ENCODE peak calls at places on chromosomes 3 and 15, in ten cellular contexts. M is sigmoid colon, Y is esophagus muscularis mucosa, R is AG10803, V is right atrium auricular region, F is GM20000, O is GM12878, E is NB4, H is tibial artery, T is heart left ventricle. L is an unnamed sample.

GRCh38 chr3:141291610-141292345 is 60.2 kb downstream of the PXYLP1 start:
- DNase-seq in M (no peak), Y (no peak), R (no peak), V (peak), F (no peak), O (no peak), E (no peak), H (no peak), T (no peak), L (no peak)

GRCh38 chr3:44845528-44846520 is 15.9 kb upstream of the TMEM42 start:
- DNase-seq in M (no peak), Y (peak), R (peak), V (no peak), F (no peak), O (no peak), E (no peak), H (no peak), T (peak), L (no peak)

GRCh38 chr3:158091526-158091925 is 14.7 kb downstream of the SHOX2 start:
- DNase-seq in M (no peak), Y (no peak), R (peak), V (no peak), F (no peak), O (no peak), E (no peak), H (no peak), T (no peak), L (no peak)

GRCh38 chr3:22157848-22158247 is 406.8 kb upstream of the ZNF385D start:
- DNase-seq in M (no peak), Y (no peak), R (no peak), V (no peak), F (no peak), O (no peak), E (no peak), H (no peak), T (no peak), L (no peak)

GRCh38 chr3:110810356-110810755 is 261.3 kb upstream of the NECTIN3 start:
- DNase-seq in M (no peak), Y (no peak), R (peak), V (no peak), F (no peak), O (no peak), E (no peak), H (no peak), T (no peak), L (peak)

GRCh38 chr15:35305906-35306305 is 220.8 kb upstream of the NANOGP8 start:
- DNase-seq in M (no peak), Y (no peak), R (peak), V (no peak), F (no peak), O (no peak), E (no peak), H (no peak), T (no peak), L (peak)

GRCh38 chr3:48294611-48295263 is 38.7 kb downstream of the SPINK8 start:
- DNase-seq in M (no peak), Y (no peak), R (no peak), V (no peak), F (no peak), O (no peak), E (no peak), H (no peak), T (no peak), L (no peak)

GRCh38 chr15:77859491-77860060 is 217.9 kb downstream of the TBC1D2B start:
- DNase-seq in M (peak), Y (no peak), R (no peak), V (no peak), F (no peak), O (no peak), E (no peak), H (peak), T (no peak), L (no peak)

GRCh38 chr15:48897144-48897814 is 19.3 kb downstream of the EID1 start:
- DNase-seq in M (no peak), Y (no peak), R (peak), V (no peak), F (no peak), O (no peak), E (no peak), H (no peak), T (no peak), L (peak)

GRCh38 chr3:168431436-168431835 is 335.7 kb upstream of the GOLIM4 start:
- DNase-seq in M (no peak), Y (no peak), R (peak), V (no peak), F (no peak), O (no peak), E (no peak), H (no peak), T (no peak), L (no peak)

GRCh38 chr3:132255041-132255745 is 62.0 kb upstream of the ACP3 start:
- DNase-seq in M (no peak), Y (no peak), R (peak), V (no peak), F (no peak), O (no peak), E (no peak), H (no peak), T (no peak), L (peak)

GRCh38 chr3:130340766-130341165 is 4.7 kb upstream of the COL6A5 start:
- DNase-seq in M (no peak), Y (no peak), R (no peak), V (no peak), F (no peak), O (no peak), E (no peak), H (no peak), T (no peak), L (peak)

GRCh38 chr3:64939309-64939708 is 251.5 kb upstream of the ADAMTS9 start:
- DNase-seq in M (no peak), Y (no peak), R (no peak), V (no peak), F (no peak), O (no peak), E (no peak), H (no peak), T (no peak), L (no peak)

GRCh38 chr15:67358812-67359211 is 104.2 kb downstream of the IQCH start:
- DNase-seq in M (no peak), Y (no peak), R (no peak), V (no peak), F (no peak), O (no peak), E (no peak), H (no peak), T (no peak), L (no peak)

GRCh38 chr3:158763421-158763820 is 31.2 kb upstream of the RARRES1 start:
- DNase-seq in M (no peak), Y (peak), R (no peak), V (no peak), F (no peak), O (no peak), E (no peak), H (no peak), T (no peak), L (no peak)

GRCh38 chr3:11273945-11274344 is 1.7 kb downstream of the ATG7 start:
- DNase-seq in M (no peak), Y (no peak), R (no peak), V (no peak), F (no peak), O (no peak), E (peak), H (no peak), T (peak), L (peak)

GRCh38 chr15:96353931-96354730 is 23.6 kb downstream of the NR2F2 start:
- DNase-seq in M (no peak), Y (no peak), R (no peak), V (no peak), F (no peak), O (no peak), E (peak), H (peak), T (peak), L (peak)

GRCh38 chr3:71784914-71785593 is at the start of gene PROK2:
- DNase-seq in M (no peak), Y (peak), R (no peak), V (no peak), F (peak), O (no peak), E (peak), H (no peak), T (no peak), L (no peak)

GRCh38 chr3:126997455-126998038 is 14.6 kb downstream of the PLXNA1 start:
- DNase-seq in M (no peak), Y (no peak), R (no peak), V (no peak), F (no peak), O (no peak), E (no peak), H (no peak), T (peak), L (no peak)

GRCh38 chr3:126995254-126995770 is 12.4 kb downstream of the PLXNA1 start:
- DNase-seq in M (no peak), Y (no peak), R (no peak), V (no peak), F (no peak), O (no peak), E (no peak), H (no peak), T (no peak), L (no peak)

GRCh38 chr3:126996905-126997304 is 14.0 kb downstream of the PLXNA1 start:
- DNase-seq in M (no peak), Y (no peak), R (peak), V (no peak), F (no peak), O (no peak), E (no peak), H (peak), T (no peak), L (peak)

GRCh38 chr3:126994661-126995161 is 11.8 kb downstream of the PLXNA1 start:
- DNase-seq in M (no peak), Y (no peak), R (no peak), V (no peak), F (no peak), O (no peak), E (no peak), H (no peak), T (peak), L (no peak)

GRCh38 chr3:126995926-126996512 is 13.1 kb downstream of the PLXNA1 start:
- DNase-seq in M (no peak), Y (no peak), R (no peak), V (no peak), F (no peak), O (no peak), E (no peak), H (no peak), T (no peak), L (no peak)
- TF ChIP-seq CTCF in M (no peak), Y (no peak), R (no peak), V (no peak), F (peak), O (no peak), E (no peak), H (no peak), T (no peak), L (no peak)

GRCh38 chr3:128066111-128066510 is 13.9 kb downstream of the SEC61A1 start:
- DNase-seq in M (no peak), Y (no peak), R (peak), V (no peak), F (no peak), O (no peak), E (no peak), H (no peak), T (no peak), L (no peak)

GRCh38 chr3:128069271-128069670 is 17.0 kb downstream of the SEC61A1 start:
- DNase-seq in M (no peak), Y (peak), R (no peak), V (no peak), F (no peak), O (no peak), E (no peak), H (no peak), T (no peak), L (no peak)

GRCh38 chr3:128068156-128068620 is 16.0 kb downstream of the SEC61A1 start:
- DNase-seq in M (no peak), Y (peak), R (peak), V (no peak), F (peak), O (no peak), E (peak), H (no peak), T (no peak), L (peak)

GRCh38 chr3:128064962-128065361 is 12.7 kb downstream of the SEC61A1 start:
- DNase-seq in M (no peak), Y (no peak), R (peak), V (no peak), F (no peak), O (no peak), E (no peak), H (no peak), T (no peak), L (no peak)

GRCh38 chr3:128067481-128067880 is 15.2 kb downstream of the SEC61A1 start:
- DNase-seq in M (no peak), Y (peak), R (peak), V (no peak), F (no peak), O (no peak), E (no peak), H (no peak), T (no peak), L (no peak)
- TF ChIP-seq CTCF in M (no peak), Y (no peak), R (peak), V (no peak), F (no peak), O (no peak), E (no peak), H (no peak), T (no peak), L (no peak)

GRCh38 chr15:100696452-100696851 is 94.1 kb downstream of the ASB7 start:
- DNase-seq in M (no peak), Y (no peak), R (no peak), V (no peak), F (no peak), O (no peak), E (no peak), H (no peak), T (no peak), L (no peak)
- TF ChIP-seq CTCF in M (no peak), Y (no peak), R (no peak), V (no peak), F (no peak), O (no peak), E (no peak), H (no peak), T (no peak), L (no peak)

GRCh38 chr3:52237659-52238172 is 1.2 kb downstream of the TWF2 start:
- DNase-seq in M (peak), Y (no peak), R (peak), V (peak), F (no peak), O (no peak), E (peak), H (peak), T (peak), L (peak)
- TF ChIP-seq CTCF in M (no peak), Y (no peak), R (no peak), V (no peak), F (no peak), O (no peak), E (no peak), H (no peak), T (no peak), L (no peak)

GRCh38 chr3:9583371-9583770 is 29.7 kb upstream of the LHFPL4 start:
- DNase-seq in M (no peak), Y (peak), R (no peak), V (no peak), F (no peak), O (no peak), E (no peak), H (no peak), T (no peak), L (no peak)
- TF ChIP-seq CTCF in M (no peak), Y (no peak), R (no peak), V (no peak), F (no peak), O (no peak), E (no peak), H (no peak), T (no peak), L (no peak)

L was measured in MCF 10A.